ENCODE peak calls at places on chromosomes 7 and 10, in seven cellular contexts. N, C, S, D, T, K and O are unnamed samples.

GRCh38 chr10:43396061-43396927 is 12.7 kb downstream of the HNRNPF start:
- DNase-seq in N (peak), C (peak), S (no peak), D (peak), T (peak), K (no peak), O (peak)

GRCh38 chr10:47444047-47444446 is 39.9 kb downstream of the ANXA8 start:
- DNase-seq in N (no peak), C (no peak), S (no peak), D (peak), T (no peak), K (no peak), O (no peak)

GRCh38 chr10:30368065-30368718 is 19.1 kb upstream of the MTPAP start:
- DNase-seq in N (no peak), C (no peak), S (no peak), D (no peak), T (no peak), K (no peak), O (no peak)

GRCh38 chr10:120827251-120827875 is 23.8 kb upstream of the WDR11 start:
- DNase-seq in N (no peak), C (no peak), S (no peak), D (no peak), T (no peak), K (no peak), O (no peak)

GRCh38 chr10:90887555-90887954 is 15.8 kb downstream of the RPP30 start:
- DNase-seq in N (no peak), C (no peak), S (no peak), D (no peak), T (no peak), K (no peak), O (no peak)

GRCh38 chr10:124332426-124332825 is 86.3 kb downstream of the OAT start:
- DNase-seq in N (no peak), C (no peak), S (no peak), D (no peak), T (no peak), K (no peak), O (no peak)

GRCh38 chr10:105797234-105797890 is 1156.3 kb downstream of the SORCS3 start:
- DNase-seq in N (peak), C (no peak), S (no peak), D (peak), T (peak), K (peak), O (peak)

GRCh38 chr10:121284952-121285351 is 313.3 kb downstream of the FGFR2 start:
- DNase-seq in N (peak), C (no peak), S (no peak), D (no peak), T (no peak), K (no peak), O (no peak)

GRCh38 chr10:132539431-132539839 is 1.8 kb downstream of the INPP5A start:
- DNase-seq in N (no peak), C (no peak), S (no peak), D (no peak), T (no peak), K (no peak), O (no peak)

GRCh38 chr10:124568339-124568738 is 106.7 kb downstream of the LHPP start:
- DNase-seq in N (no peak), C (no peak), S (no peak), D (no peak), T (no peak), K (no peak), O (no peak)

GRCh38 chr7:47283497-47284131 is 298.3 kb downstream of the TNS3 start:
- DNase-seq in N (no peak), C (no peak), S (no peak), D (no peak), T (peak), K (no peak), O (no peak)

GRCh38 chr7:7668708-7669107 is 28.2 kb downstream of the UMAD1 start:
- DNase-seq in N (no peak), C (no peak), S (no peak), D (no peak), T (no peak), K (no peak), O (no peak)
- TF ChIP-seq TAF1 in N (no peak), C (no peak), S (no peak), D (no peak), T (no peak), K (no peak), O (no peak)

DNA sequence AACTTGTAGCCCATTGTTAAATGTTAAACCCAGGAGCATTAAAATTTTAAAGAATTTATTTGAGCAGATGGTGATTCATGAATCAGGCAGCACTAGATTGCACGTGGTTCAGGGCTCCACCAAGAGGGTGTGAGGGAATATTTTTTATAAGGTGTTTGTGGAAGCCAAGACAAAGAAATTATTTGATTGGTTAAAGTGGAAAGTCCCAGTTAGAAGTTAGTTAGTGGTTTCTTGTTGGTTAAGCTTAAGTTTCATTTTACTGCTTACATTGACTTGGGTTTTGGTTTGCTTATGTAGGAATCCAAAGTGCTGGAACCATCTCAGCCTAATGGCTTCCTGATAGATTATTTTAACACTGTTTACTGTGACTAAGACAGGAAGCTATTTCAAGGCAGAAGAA is 906.2 kb downstream of the LRMDA start:
- DNase-seq in N (no peak), C (no peak), S (no peak), D (no peak), T (no peak), K (peak), O (no peak)
- TF ChIP-seq TAF1 in N (no peak), C (no peak), S (no peak), D (no peak), T (no peak), K (no peak), O (no peak)

GRCh38 chr7:2611921-2612320 is 19.9 kb upstream of the TTYH3 start:
- DNase-seq in N (no peak), C (no peak), S (no peak), D (no peak), T (no peak), K (no peak), O (no peak)

GRCh38 chr7:2614646-2615330 is 17.0 kb upstream of the TTYH3 start:
- DNase-seq in N (no peak), C (no peak), S (no peak), D (no peak), T (no peak), K (no peak), O (no peak)

GRCh38 chr7:2613113-2613925 is 18.5 kb upstream of the TTYH3 start:
- DNase-seq in N (no peak), C (no peak), S (no peak), D (no peak), T (no peak), K (no peak), O (no peak)

GRCh38 chr7:2612445-2613112 is 19.2 kb upstream of the TTYH3 start:
- DNase-seq in N (no peak), C (peak), S (peak), D (peak), T (no peak), K (no peak), O (no peak)

GRCh38 chr7:2613926-2614613 is 17.7 kb upstream of the TTYH3 start:
- DNase-seq in N (peak), C (no peak), S (no peak), D (no peak), T (no peak), K (no peak), O (no peak)
- TF ChIP-seq TAF1 in N (no peak), C (no peak), S (no peak), D (no peak), T (no peak), K (no peak), O (no peak)

GRCh38 chr10:99531026-99531695 is 1.6 kb upstream of the NKX2-3 start:
- DNase-seq in N (peak), C (no peak), S (no peak), D (no peak), T (no peak), K (no peak), O (no peak)
- TF ChIP-seq TAF1 in N (no peak), C (no peak), S (no peak), D (no peak), T (no peak), K (no peak), O (no peak)

GRCh38 chr10:267705-268104 is 132.4 kb downstream of the ZMYND11 start:
- DNase-seq in N (no peak), C (no peak), S (no peak), D (no peak), T (no peak), K (no peak), O (no peak)

GRCh38 chr10:269440-270074 is 134.3 kb downstream of the ZMYND11 start:
- DNase-seq in N (peak), C (no peak), S (no peak), D (no peak), T (no peak), K (no peak), O (no peak)

GRCh38 chr10:271201-271600 is 135.9 kb downstream of the ZMYND11 start:
- DNase-seq in N (no peak), C (no peak), S (no peak), D (no peak), T (no peak), K (no peak), O (no peak)

GRCh38 chr10:271722-272121 is 136.5 kb downstream of the ZMYND11 start:
- DNase-seq in N (no peak), C (no peak), S (no peak), D (no peak), T (no peak), K (no peak), O (no peak)

DNA sequence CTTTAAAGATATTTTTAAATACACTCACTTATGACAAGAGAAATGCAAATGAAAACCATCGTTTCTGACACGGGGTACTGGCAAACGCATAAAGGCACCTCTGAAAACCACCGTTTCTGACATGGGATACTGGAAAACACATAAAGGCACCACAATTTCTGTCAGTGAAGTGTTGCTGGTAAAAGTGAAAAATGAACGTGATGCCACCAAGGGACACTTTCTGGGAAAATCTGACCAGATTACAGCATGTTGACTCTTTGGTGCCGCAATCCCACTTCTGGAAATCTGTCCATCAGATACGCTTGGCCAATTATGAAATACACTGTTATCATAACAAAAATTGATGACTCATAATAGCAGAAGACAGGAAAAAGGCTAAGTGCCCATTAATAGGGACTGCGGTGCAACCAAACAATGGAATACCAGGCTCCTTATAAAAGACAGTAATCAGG is 131.7 kb downstream of the ZMYND11 start:
- DNase-seq in N (peak), C (no peak), S (no peak), D (no peak), T (no peak), K (peak), O (no peak)
- TF ChIP-seq TAF1 in N (no peak), C (no peak), S (no peak), D (no peak), T (no peak), K (no peak), O (no peak)